ENCODE peak calls at places on chromosomes 5 and 9, in eight cellular contexts. Y, F, C, A, G, N, H and E are unnamed samples.

GRCh38 chr5:21254161-21254560 is 1266.2 kb upstream of the CDH18 start:
- DNase-seq in A (no peak), C (no peak), H (no peak), N (no peak), G (no peak), Y (no peak), F (no peak), E (no peak)

GRCh38 chr5:89447027-89447426 is 564.0 kb upstream of the MEF2C start:
- DNase-seq in A (no peak), N (no peak), G (no peak), H (no peak), C (no peak), F (no peak), Y (no peak), E (no peak)

GRCh38 chr5:131280417-131280816 is 16.6 kb downstream of the CDC42SE2 start:
- DNase-seq in H (no peak), Y (peak), A (no peak), N (no peak), G (no peak), C (no peak), F (no peak), E (no peak)

GRCh38 chr9:81456431-81456970 is 232.8 kb downstream of the TLE1 start:
- DNase-seq in G (no peak), H (peak), A (no peak), N (no peak), Y (peak), F (peak), C (no peak), E (no peak)

GRCh38 chr9:86488345-86488744 is 134.1 kb upstream of the TUT7 start:
- DNase-seq in F (no peak), C (no peak), Y (no peak), N (no peak), A (no peak), H (no peak), G (no peak), E (no peak)

GRCh38 chr5:145847499-145848497 is 12.7 kb upstream of the PRELID2 start:
- DNase-seq in G (no peak), N (no peak), Y (peak), A (no peak), C (no peak), H (peak), F (peak), E (no peak)

GRCh38 chr9:136565075-136565721 is 19.4 kb upstream of the NOTCH1 start:
- DNase-seq in A (no peak), F (no peak), H (no peak), Y (peak), N (no peak), C (peak), G (no peak), E (no peak)

GRCh38 chr9:37390759-37391158 is 31.7 kb upstream of the GRHPR start:
- DNase-seq in N (no peak), Y (peak), A (no peak), C (no peak), G (no peak), H (no peak), F (no peak), E (no peak)

GRCh38 chr5:127923804-127924570 is 159.6 kb upstream of the SLC12A2 start:
- DNase-seq in N (no peak), A (no peak), G (no peak), C (no peak), F (no peak), H (no peak), Y (no peak), E (no peak)

GRCh38 chr9:111099199-111100005 is 61.1 kb upstream of the LPAR1 start:
- DNase-seq in H (no peak), F (no peak), G (no peak), C (no peak), A (no peak), Y (no peak), N (no peak), E (no peak)

GRCh38 chr5:41574391-41574790 is 64.0 kb upstream of the PLCXD3 start:
- DNase-seq in C (no peak), G (no peak), Y (no peak), F (no peak), N (no peak), H (no peak), A (no peak), E (no peak)

GRCh38 chr9:114366334-114367128 is 21.3 kb downstream of the AKNA start:
- DNase-seq in A (no peak), C (no peak), N (no peak), H (peak), G (peak), Y (peak), F (peak), E (peak)

GRCh38 chr5:170267431-170268152 is 30.0 kb downstream of the LCP2 start:
- DNase-seq in F (peak), Y (peak), C (peak), A (no peak), G (peak), H (peak), N (peak), E (peak)